ENCODE peak calls at places on chromosomes 2 and 18, in ten cellular contexts. One of them, this sample, is unnamed.

GRCh38 chr2:138565251-138565598 is 63.7 kb downstream of the SPOPL start:
- DNase-seq in effector CD4-positive, alpha-beta T cell: no peak
- DNase-seq in cardiac muscle cell: no peak
- DNase-seq in stimulated activated naive CD8-positive, alpha-beta T cell treated with anti-CD3 and anti-CD28 coated beads, Interleukin-15, amount 100 ng/mL, for 72 hours: no peak
- DNase-seq in activated T-helper 1 cell treated with Interleukin-2 at 50 U/mL for 16 hours: no peak
- DNase-seq in Panc1: no peak
- DNase-seq in amniotic stem cell: no peak
- DNase-seq in GM04504: no peak
- DNase-seq in amygdala: no peak
- DNase-seq in NCI-H2081: no peak
- DNase-seq in this sample: no peak

GRCh38 chr2:25851740-25852503 is 26.4 kb downstream of the ASXL2 start:
- DNase-seq in effector CD4-positive, alpha-beta T cell: peak
- DNase-seq in cardiac muscle cell: peak
- DNase-seq in stimulated activated naive CD8-positive, alpha-beta T cell treated with anti-CD3 and anti-CD28 coated beads, Interleukin-15, amount 100 ng/mL, for 72 hours: peak
- DNase-seq in activated T-helper 1 cell treated with Interleukin-2 at 50 U/mL for 16 hours: no peak
- DNase-seq in Panc1: peak
- DNase-seq in amniotic stem cell: peak
- DNase-seq in GM04504: peak
- DNase-seq in amygdala: no peak
- DNase-seq in NCI-H2081: peak
- DNase-seq in this sample: peak

GRCh38 chr2:121350402-121350775 is 65.4 kb upstream of the TFCP2L1 start:
- DNase-seq in effector CD4-positive, alpha-beta T cell: no peak
- DNase-seq in cardiac muscle cell: no peak
- DNase-seq in stimulated activated naive CD8-positive, alpha-beta T cell treated with anti-CD3 and anti-CD28 coated beads, Interleukin-15, amount 100 ng/mL, for 72 hours: no peak
- DNase-seq in activated T-helper 1 cell treated with Interleukin-2 at 50 U/mL for 16 hours: no peak
- DNase-seq in Panc1: no peak
- DNase-seq in amniotic stem cell: no peak
- DNase-seq in GM04504: no peak
- DNase-seq in amygdala: no peak
- DNase-seq in NCI-H2081: no peak
- DNase-seq in this sample: no peak

GRCh38 chr2:240622631-240623235 is 2.5 kb upstream of the GPR35 start:
- DNase-seq in effector CD4-positive, alpha-beta T cell: peak
- DNase-seq in cardiac muscle cell: peak
- DNase-seq in stimulated activated naive CD8-positive, alpha-beta T cell treated with anti-CD3 and anti-CD28 coated beads, Interleukin-15, amount 100 ng/mL, for 72 hours: peak
- DNase-seq in activated T-helper 1 cell treated with Interleukin-2 at 50 U/mL for 16 hours: peak
- DNase-seq in Panc1: no peak
- DNase-seq in amniotic stem cell: no peak
- DNase-seq in GM04504: no peak
- DNase-seq in amygdala: no peak
- DNase-seq in NCI-H2081: peak
- DNase-seq in this sample: no peak

GRCh38 chr2:58913082-58913726 is 672.1 kb upstream of the FANCL start:
- DNase-seq in effector CD4-positive, alpha-beta T cell: no peak
- DNase-seq in cardiac muscle cell: no peak
- DNase-seq in stimulated activated naive CD8-positive, alpha-beta T cell treated with anti-CD3 and anti-CD28 coated beads, Interleukin-15, amount 100 ng/mL, for 72 hours: no peak
- DNase-seq in activated T-helper 1 cell treated with Interleukin-2 at 50 U/mL for 16 hours: no peak
- DNase-seq in Panc1: no peak
- DNase-seq in amniotic stem cell: no peak
- DNase-seq in GM04504: no peak
- DNase-seq in amygdala: no peak
- DNase-seq in NCI-H2081: peak
- DNase-seq in this sample: no peak

GRCh38 chr2:172540421-172540820 is 15.5 kb upstream of the PDK1 start:
- DNase-seq in effector CD4-positive, alpha-beta T cell: no peak
- DNase-seq in cardiac muscle cell: no peak
- DNase-seq in stimulated activated naive CD8-positive, alpha-beta T cell treated with anti-CD3 and anti-CD28 coated beads, Interleukin-15, amount 100 ng/mL, for 72 hours: no peak
- DNase-seq in activated T-helper 1 cell treated with Interleukin-2 at 50 U/mL for 16 hours: no peak
- DNase-seq in Panc1: no peak
- DNase-seq in amniotic stem cell: no peak
- DNase-seq in GM04504: no peak
- DNase-seq in amygdala: no peak
- DNase-seq in NCI-H2081: no peak
- DNase-seq in this sample: no peak

GRCh38 chr18:61628085-61628484 is 264.7 kb downstream of the RNF152 start:
- DNase-seq in effector CD4-positive, alpha-beta T cell: no peak
- DNase-seq in cardiac muscle cell: no peak
- DNase-seq in stimulated activated naive CD8-positive, alpha-beta T cell treated with anti-CD3 and anti-CD28 coated beads, Interleukin-15, amount 100 ng/mL, for 72 hours: no peak
- DNase-seq in activated T-helper 1 cell treated with Interleukin-2 at 50 U/mL for 16 hours: no peak
- DNase-seq in Panc1: no peak
- DNase-seq in amniotic stem cell: no peak
- DNase-seq in GM04504: no peak
- DNase-seq in amygdala: no peak
- DNase-seq in NCI-H2081: no peak
- DNase-seq in this sample: no peak

GRCh38 chr2:32918774-32919173 is 28.0 kb upstream of the LTBP1 start:
- DNase-seq in effector CD4-positive, alpha-beta T cell: no peak
- DNase-seq in cardiac muscle cell: no peak
- DNase-seq in stimulated activated naive CD8-positive, alpha-beta T cell treated with anti-CD3 and anti-CD28 coated beads, Interleukin-15, amount 100 ng/mL, for 72 hours: no peak
- DNase-seq in activated T-helper 1 cell treated with Interleukin-2 at 50 U/mL for 16 hours: no peak
- DNase-seq in Panc1: no peak
- DNase-seq in amniotic stem cell: no peak
- DNase-seq in GM04504: no peak
- DNase-seq in amygdala: no peak
- DNase-seq in NCI-H2081: no peak
- DNase-seq in this sample: no peak

GRCh38 chr2:24886640-24887324 is 33.3 kb downstream of the ADCY3 start:
- DNase-seq in effector CD4-positive, alpha-beta T cell: no peak
- DNase-seq in cardiac muscle cell: no peak
- DNase-seq in stimulated activated naive CD8-positive, alpha-beta T cell treated with anti-CD3 and anti-CD28 coated beads, Interleukin-15, amount 100 ng/mL, for 72 hours: no peak
- DNase-seq in activated T-helper 1 cell treated with Interleukin-2 at 50 U/mL for 16 hours: no peak
- DNase-seq in Panc1: no peak
- DNase-seq in amniotic stem cell: no peak
- DNase-seq in GM04504: no peak
- DNase-seq in amygdala: no peak
- DNase-seq in NCI-H2081: no peak
- DNase-seq in this sample: no peak

GRCh38 chr2:18741888-18742287 is 152.5 kb upstream of the NT5C1B start:
- DNase-seq in effector CD4-positive, alpha-beta T cell: no peak
- DNase-seq in cardiac muscle cell: peak
- DNase-seq in stimulated activated naive CD8-positive, alpha-beta T cell treated with anti-CD3 and anti-CD28 coated beads, Interleukin-15, amount 100 ng/mL, for 72 hours: no peak
- DNase-seq in activated T-helper 1 cell treated with Interleukin-2 at 50 U/mL for 16 hours: no peak
- DNase-seq in Panc1: no peak
- DNase-seq in amniotic stem cell: no peak
- DNase-seq in GM04504: no peak
- DNase-seq in amygdala: no peak
- DNase-seq in NCI-H2081: no peak
- DNase-seq in this sample: no peak

GRCh38 chr2:35343135-35343534 is 1012.4 kb upstream of the CRIM1 start:
- DNase-seq in effector CD4-positive, alpha-beta T cell: no peak
- DNase-seq in cardiac muscle cell: no peak
- DNase-seq in stimulated activated naive CD8-positive, alpha-beta T cell treated with anti-CD3 and anti-CD28 coated beads, Interleukin-15, amount 100 ng/mL, for 72 hours: no peak
- DNase-seq in activated T-helper 1 cell treated with Interleukin-2 at 50 U/mL for 16 hours: no peak
- DNase-seq in Panc1: no peak
- DNase-seq in amniotic stem cell: no peak
- DNase-seq in GM04504: no peak
- DNase-seq in amygdala: no peak
- DNase-seq in NCI-H2081: no peak
- DNase-seq in this sample: no peak

GRCh38 chr2:189505412-189505953 is 64.2 kb downstream of the WDR75 start:
- DNase-seq in effector CD4-positive, alpha-beta T cell: no peak
- DNase-seq in cardiac muscle cell: no peak
- DNase-seq in stimulated activated naive CD8-positive, alpha-beta T cell treated with anti-CD3 and anti-CD28 coated beads, Interleukin-15, amount 100 ng/mL, for 72 hours: no peak
- DNase-seq in activated T-helper 1 cell treated with Interleukin-2 at 50 U/mL for 16 hours: no peak
- DNase-seq in Panc1: no peak
- DNase-seq in amniotic stem cell: no peak
- DNase-seq in GM04504: no peak
- DNase-seq in amygdala: no peak
- DNase-seq in NCI-H2081: no peak
- DNase-seq in this sample: no peak

GRCh38 chr2:23904692-23905091 is 22.2 kb downstream of the ATAD2B start:
- DNase-seq in effector CD4-positive, alpha-beta T cell: no peak
- DNase-seq in cardiac muscle cell: peak
- DNase-seq in stimulated activated naive CD8-positive, alpha-beta T cell treated with anti-CD3 and anti-CD28 coated beads, Interleukin-15, amount 100 ng/mL, for 72 hours: no peak
- DNase-seq in activated T-helper 1 cell treated with Interleukin-2 at 50 U/mL for 16 hours: no peak
- DNase-seq in Panc1: no peak
- DNase-seq in amniotic stem cell: peak
- DNase-seq in GM04504: peak
- DNase-seq in amygdala: no peak
- DNase-seq in NCI-H2081: no peak
- DNase-seq in this sample: no peak

GRCh38 chr2:236970656-236971010 is 115.1 kb upstream of the COPS8 start:
- DNase-seq in effector CD4-positive, alpha-beta T cell: no peak
- DNase-seq in cardiac muscle cell: peak
- DNase-seq in stimulated activated naive CD8-positive, alpha-beta T cell treated with anti-CD3 and anti-CD28 coated beads, Interleukin-15, amount 100 ng/mL, for 72 hours: no peak
- DNase-seq in activated T-helper 1 cell treated with Interleukin-2 at 50 U/mL for 16 hours: no peak
- DNase-seq in Panc1: no peak
- DNase-seq in amniotic stem cell: no peak
- DNase-seq in GM04504: no peak
- DNase-seq in amygdala: no peak
- DNase-seq in NCI-H2081: no peak
- DNase-seq in this sample: no peak

GRCh38 chr2:58640042-58640441 is 398.9 kb upstream of the FANCL start:
- DNase-seq in effector CD4-positive, alpha-beta T cell: no peak
- DNase-seq in cardiac muscle cell: no peak
- DNase-seq in stimulated activated naive CD8-positive, alpha-beta T cell treated with anti-CD3 and anti-CD28 coated beads, Interleukin-15, amount 100 ng/mL, for 72 hours: no peak
- DNase-seq in activated T-helper 1 cell treated with Interleukin-2 at 50 U/mL for 16 hours: no peak
- DNase-seq in Panc1: no peak
- DNase-seq in amniotic stem cell: no peak
- DNase-seq in GM04504: no peak
- DNase-seq in amygdala: no peak
- DNase-seq in NCI-H2081: no peak
- DNase-seq in this sample: no peak

GRCh38 chr18:28204154-28204553 is 27.2 kb upstream of the CDH2 start:
- DNase-seq in effector CD4-positive, alpha-beta T cell: no peak
- DNase-seq in cardiac muscle cell: peak
- DNase-seq in stimulated activated naive CD8-positive, alpha-beta T cell treated with anti-CD3 and anti-CD28 coated beads, Interleukin-15, amount 100 ng/mL, for 72 hours: no peak
- DNase-seq in activated T-helper 1 cell treated with Interleukin-2 at 50 U/mL for 16 hours: no peak
- DNase-seq in Panc1: no peak
- DNase-seq in amniotic stem cell: peak
- DNase-seq in GM04504: peak
- DNase-seq in amygdala: no peak
- DNase-seq in NCI-H2081: no peak
- DNase-seq in this sample: no peak

GRCh38 chr2:45315881-45316280 is 295.2 kb downstream of the SRBD1 start:
- DNase-seq in effector CD4-positive, alpha-beta T cell: no peak
- DNase-seq in cardiac muscle cell: peak
- DNase-seq in stimulated activated naive CD8-positive, alpha-beta T cell treated with anti-CD3 and anti-CD28 coated beads, Interleukin-15, amount 100 ng/mL, for 72 hours: no peak
- DNase-seq in activated T-helper 1 cell treated with Interleukin-2 at 50 U/mL for 16 hours: no peak
- DNase-seq in Panc1: no peak
- DNase-seq in amniotic stem cell: peak
- DNase-seq in GM04504: peak
- DNase-seq in amygdala: no peak
- DNase-seq in NCI-H2081: no peak
- DNase-seq in this sample: no peak

GRCh38 chr2:54818226-54818625 is 94.8 kb downstream of the EML6 start:
- DNase-seq in effector CD4-positive, alpha-beta T cell: no peak
- DNase-seq in cardiac muscle cell: no peak
- DNase-seq in stimulated activated naive CD8-positive, alpha-beta T cell treated with anti-CD3 and anti-CD28 coated beads, Interleukin-15, amount 100 ng/mL, for 72 hours: no peak
- DNase-seq in activated T-helper 1 cell treated with Interleukin-2 at 50 U/mL for 16 hours: no peak
- DNase-seq in Panc1: no peak
- DNase-seq in amniotic stem cell: no peak
- DNase-seq in GM04504: no peak
- DNase-seq in amygdala: no peak
- DNase-seq in NCI-H2081: no peak
- DNase-seq in this sample: no peak

GRCh38 chr18:25103468-25104155 is 248.4 kb downstream of the ZNF521 start:
- DNase-seq in effector CD4-positive, alpha-beta T cell: no peak
- DNase-seq in cardiac muscle cell: no peak
- DNase-seq in stimulated activated naive CD8-positive, alpha-beta T cell treated with anti-CD3 and anti-CD28 coated beads, Interleukin-15, amount 100 ng/mL, for 72 hours: no peak
- DNase-seq in activated T-helper 1 cell treated with Interleukin-2 at 50 U/mL for 16 hours: no peak
- DNase-seq in Panc1: no peak
- DNase-seq in amniotic stem cell: no peak
- DNase-seq in GM04504: no peak
- DNase-seq in amygdala: no peak
- DNase-seq in NCI-H2081: no peak
- DNase-seq in this sample: no peak

GRCh38 chr18:69755041-69755440 is 192.6 kb downstream of the CD226 start:
- DNase-seq in effector CD4-positive, alpha-beta T cell: no peak
- DNase-seq in cardiac muscle cell: no peak
- DNase-seq in stimulated activated naive CD8-positive, alpha-beta T cell treated with anti-CD3 and anti-CD28 coated beads, Interleukin-15, amount 100 ng/mL, for 72 hours: no peak
- DNase-seq in activated T-helper 1 cell treated with Interleukin-2 at 50 U/mL for 16 hours: no peak
- DNase-seq in Panc1: no peak
- DNase-seq in amniotic stem cell: no peak
- DNase-seq in GM04504: no peak
- DNase-seq in amygdala: no peak
- DNase-seq in NCI-H2081: no peak
- DNase-seq in this sample: no peak

GRCh38 chr18:49059028-49059670 is 108.4 kb upstream of the SMAD7 start:
- DNase-seq in effector CD4-positive, alpha-beta T cell: no peak
- DNase-seq in cardiac muscle cell: no peak
- DNase-seq in stimulated activated naive CD8-positive, alpha-beta T cell treated with anti-CD3 and anti-CD28 coated beads, Interleukin-15, amount 100 ng/mL, for 72 hours: no peak
- DNase-seq in activated T-helper 1 cell treated with Interleukin-2 at 50 U/mL for 16 hours: no peak
- DNase-seq in Panc1: no peak
- DNase-seq in amniotic stem cell: no peak
- DNase-seq in GM04504: no peak
- DNase-seq in amygdala: no peak
- DNase-seq in NCI-H2081: peak
- DNase-seq in this sample: no peak

GRCh38 chr2:238974510-238975166 is 126.8 kb downstream of the TWIST2 start:
- DNase-seq in effector CD4-positive, alpha-beta T cell: no peak
- DNase-seq in cardiac muscle cell: peak
- DNase-seq in stimulated activated naive CD8-positive, alpha-beta T cell treated with anti-CD3 and anti-CD28 coated beads, Interleukin-15, amount 100 ng/mL, for 72 hours: no peak
- DNase-seq in activated T-helper 1 cell treated with Interleukin-2 at 50 U/mL for 16 hours: no peak
- DNase-seq in Panc1: peak
- DNase-seq in amniotic stem cell: peak
- DNase-seq in GM04504: peak
- DNase-seq in amygdala: no peak
- DNase-seq in NCI-H2081: no peak
- DNase-seq in this sample: no peak

GRCh38 chr2:128535928-128536327 is 217.3 kb upstream of the HS6ST1 start:
- DNase-seq in effector CD4-positive, alpha-beta T cell: no peak
- DNase-seq in cardiac muscle cell: peak
- DNase-seq in stimulated activated naive CD8-positive, alpha-beta T cell treated with anti-CD3 and anti-CD28 coated beads, Interleukin-15, amount 100 ng/mL, for 72 hours: no peak
- DNase-seq in activated T-helper 1 cell treated with Interleukin-2 at 50 U/mL for 16 hours: no peak
- DNase-seq in Panc1: no peak
- DNase-seq in amniotic stem cell: peak
- DNase-seq in GM04504: peak
- DNase-seq in amygdala: no peak
- DNase-seq in NCI-H2081: no peak
- DNase-seq in this sample: no peak

GRCh38 chr2:134549104-134549503 is 169.7 kb downstream of the TMEM163 start:
- DNase-seq in effector CD4-positive, alpha-beta T cell: no peak
- DNase-seq in cardiac muscle cell: peak
- DNase-seq in stimulated activated naive CD8-positive, alpha-beta T cell treated with anti-CD3 and anti-CD28 coated beads, Interleukin-15, amount 100 ng/mL, for 72 hours: no peak
- DNase-seq in activated T-helper 1 cell treated with Interleukin-2 at 50 U/mL for 16 hours: no peak
- DNase-seq in Panc1: no peak
- DNase-seq in amniotic stem cell: no peak
- DNase-seq in GM04504: peak
- DNase-seq in amygdala: no peak
- DNase-seq in NCI-H2081: no peak
- DNase-seq in this sample: no peak

GRCh38 chr18:48848641-48849143 is 102.1 kb downstream of the SMAD7 start:
- DNase-seq in effector CD4-positive, alpha-beta T cell: no peak
- DNase-seq in cardiac muscle cell: peak
- DNase-seq in stimulated activated naive CD8-positive, alpha-beta T cell treated with anti-CD3 and anti-CD28 coated beads, Interleukin-15, amount 100 ng/mL, for 72 hours: no peak
- DNase-seq in activated T-helper 1 cell treated with Interleukin-2 at 50 U/mL for 16 hours: no peak
- DNase-seq in Panc1: no peak
- DNase-seq in amniotic stem cell: no peak
- DNase-seq in GM04504: no peak
- DNase-seq in amygdala: no peak
- DNase-seq in NCI-H2081: no peak
- DNase-seq in this sample: no peak

GRCh38 chr2:67137699-67138098 is 259.4 kb upstream of the ETAA1 start:
- DNase-seq in effector CD4-positive, alpha-beta T cell: no peak
- DNase-seq in cardiac muscle cell: no peak
- DNase-seq in stimulated activated naive CD8-positive, alpha-beta T cell treated with anti-CD3 and anti-CD28 coated beads, Interleukin-15, amount 100 ng/mL, for 72 hours: no peak
- DNase-seq in activated T-helper 1 cell treated with Interleukin-2 at 50 U/mL for 16 hours: no peak
- DNase-seq in Panc1: no peak
- DNase-seq in amniotic stem cell: no peak
- DNase-seq in GM04504: no peak
- DNase-seq in amygdala: no peak
- DNase-seq in NCI-H2081: peak
- DNase-seq in this sample: no peak

GRCh38 chr2:147382322-147382948 is 462.4 kb upstream of the ACVR2A start:
- DNase-seq in effector CD4-positive, alpha-beta T cell: no peak
- DNase-seq in cardiac muscle cell: no peak
- DNase-seq in stimulated activated naive CD8-positive, alpha-beta T cell treated with anti-CD3 and anti-CD28 coated beads, Interleukin-15, amount 100 ng/mL, for 72 hours: no peak
- DNase-seq in activated T-helper 1 cell treated with Interleukin-2 at 50 U/mL for 16 hours: no peak
- DNase-seq in Panc1: no peak
- DNase-seq in amniotic stem cell: no peak
- DNase-seq in GM04504: no peak
- DNase-seq in amygdala: no peak
- DNase-seq in NCI-H2081: peak
- DNase-seq in this sample: no peak

GRCh38 chr2:134245340-134245984 is 8.4 kb upstream of the MGAT5 start:
- DNase-seq in effector CD4-positive, alpha-beta T cell: peak
- DNase-seq in cardiac muscle cell: peak
- DNase-seq in stimulated activated naive CD8-positive, alpha-beta T cell treated with anti-CD3 and anti-CD28 coated beads, Interleukin-15, amount 100 ng/mL, for 72 hours: peak
- DNase-seq in activated T-helper 1 cell treated with Interleukin-2 at 50 U/mL for 16 hours: peak
- DNase-seq in Panc1: peak
- DNase-seq in amniotic stem cell: peak
- DNase-seq in GM04504: peak
- DNase-seq in amygdala: peak
- DNase-seq in NCI-H2081: peak
- DNase-seq in this sample: peak